ENCODE peak calls at places on chromosomes 1 and 21, in six cellular contexts. B is activated effector memory CD4-positive, alpha-beta T cell treated with Interleukin-2 at 50 U/mL for 16 hours; P is head of caudate nucleus; Y is posterior cingulate gyrus; K is MCF 10A; W is AG10803. H is an unnamed sample.

GRCh38 chr1:162596514-162597170 is 35.1 kb downstream of the UAP1 start:
- DNase-seq in P (no peak), K (no peak), B (no peak), W (no peak), Y (no peak), H (no peak)

GRCh38 chr1:37574834-37575479 is 18.2 kb downstream of the DNALI1 start:
- DNase-seq in K (no peak), W (peak), Y (no peak), B (no peak), P (no peak), H (peak)

GRCh38 chr1:183891158-183891557 is 86.2 kb downstream of the RGL1 start:
- DNase-seq in K (no peak), B (no peak), P (no peak), W (no peak), Y (no peak), H (no peak)

GRCh38 chr1:168913711-168914463 is 184.9 kb upstream of the DPT start:
- DNase-seq in B (no peak), W (no peak), P (no peak), Y (peak), K (no peak), H (no peak)

GRCh38 chr1:16903054-16903453 is 7.3 kb downstream of the RNU1-2 start:
- DNase-seq in K (no peak), Y (no peak), P (no peak), B (no peak), W (peak), H (no peak)

GRCh38 chr1:214550339-214551051 is 907 bp downstream of the PTPN14 start:
- DNase-seq in K (no peak), Y (no peak), P (no peak), B (no peak), W (no peak), H (no peak)

GRCh38 chr1:106956721-106957120 is 99.8 kb upstream of the PRMT6 start:
- DNase-seq in P (no peak), Y (no peak), K (no peak), W (peak), B (no peak), H (peak)

GRCh38 chr21:38938343-38938742 is 132.6 kb downstream of the ETS2 start:
- DNase-seq in P (peak), B (no peak), Y (peak), K (no peak), W (peak), H (no peak)

GRCh38 chr1:155892801-155893200 is 18.3 kb downstream of the RIT1 start:
- DNase-seq in P (no peak), K (peak), Y (no peak), W (peak), B (no peak), H (peak)

GRCh38 chr1:244111008-244111407 is 59.9 kb downstream of the ZBTB18 start:
- DNase-seq in P (no peak), Y (no peak), K (no peak), W (no peak), B (no peak), H (no peak)

GRCh38 chr1:2099871-2100774 is 49.9 kb downstream of the PRKCZ start:
- DNase-seq in W (peak), P (no peak), Y (peak), B (no peak), K (no peak), H (peak)

GRCh38 chr1:47417129-47418044 is 1.3 kb downstream of the FOXE3 start:
- DNase-seq in P (no peak), Y (peak), K (no peak), B (no peak), W (no peak), H (no peak)

GRCh38 chr1:59054172-59054571 is 242.7 kb upstream of the FGGY start:
- DNase-seq in W (no peak), K (no peak), Y (no peak), B (no peak), P (no peak), H (no peak)

GRCh38 chr1:168823988-168824387 is 95.0 kb upstream of the DPT start:
- DNase-seq in Y (no peak), B (no peak), P (no peak), W (no peak), K (no peak), H (no peak)

GRCh38 chr1:183167676-183168075 is 18.4 kb upstream of the LAMC2 start:
- DNase-seq in Y (no peak), B (no peak), K (no peak), P (no peak), W (no peak), H (no peak)

GRCh38 chr1:18309552-18310155 is 171.1 kb upstream of the KLHDC7A start:
- DNase-seq in W (no peak), Y (peak), P (no peak), B (no peak), K (no peak), H (no peak)

GRCh38 chr1:216531308-216532239 is 108.3 kb upstream of the USH2A start:
- DNase-seq in K (no peak), W (peak), B (no peak), P (no peak), Y (no peak), H (peak)

GRCh38 chr21:36422279-36423098 is 37.3 kb downstream of the CHAF1B start:
- DNase-seq in P (peak), K (peak), B (no peak), Y (no peak), W (peak), H (peak)

GRCh38 chr1:31568895-31569655 is 7.2 kb upstream of the TINAGL1 start:
- DNase-seq in Y (peak), P (no peak), B (no peak), K (no peak), W (no peak), H (no peak)

GRCh38 chr1:175976865-175977642 is 230.0 kb downstream of the COP1 start:
- DNase-seq in K (peak), B (no peak), Y (no peak), P (no peak), W (peak), H (no peak)

GRCh38 chr1:44347280-44347679 is 7.8 kb downstream of the ERI3 start:
- DNase-seq in Y (no peak), B (no peak), P (no peak), W (peak), K (no peak), H (no peak)

GRCh38 chr1:238647877-238648276 is 738.5 kb upstream of the CHRM3 start:
- DNase-seq in P (no peak), W (peak), K (peak), Y (no peak), B (no peak), H (peak)

GRCh38 chr1:13723810-13724209 is 23.8 kb downstream of the PRDM2 start:
- DNase-seq in K (peak), W (peak), Y (no peak), P (no peak), B (no peak), H (no peak)

GRCh38 chr1:66446261-66447001 is 87.5 kb upstream of the SGIP1 start:
- DNase-seq in W (peak), K (peak), P (peak), Y (no peak), B (no peak), H (peak)

GRCh38 chr1:112074711-112075110 is 85.2 kb upstream of the KCND3 start:
- DNase-seq in Y (no peak), P (peak), W (no peak), K (no peak), B (no peak), H (no peak)

GRCh38 chr1:33903210-33903589 is 39.3 kb downstream of the HMGB4 start:
- DNase-seq in Y (no peak), W (peak), K (no peak), B (no peak), P (no peak), H (no peak)

H was measured in myocyte.